ENCODE peak calls at places on chromosomes 3 and 15, in eight cellular contexts. E is neuronal stem cell, B is GM23338, H is neural progenitor cell, L is mesendoderm, J is adrenal gland, Z is DND-41, U is GM23248. D is an unnamed sample. For H3K27me3, the result is how much of the 10 kb centered on the place peaks cover.

GRCh38 chr3:119181765-119182164 is 8.4 kb downstream of the UPK1B start:
- DNase-seq in B (peak), U (peak), L (peak), J (no peak), Z (no peak), H (no peak), E (no peak), D (no peak)

GRCh38 chr3:141330718-141331369 is 37.5 kb upstream of the ZBTB38 start:
- DNase-seq in J (no peak), E (no peak), U (peak), B (no peak), L (no peak), H (no peak), Z (no peak), D (no peak)

GRCh38 chr3:194879991-194880939 is 194.6 kb downstream of the FAM43A start:
- DNase-seq in E (no peak), J (no peak), L (no peak), H (no peak), B (no peak), Z (peak), U (peak), D (no peak)

GRCh38 chr15:48596841-48597240 is 48.7 kb downstream of the FBN1 start:
- DNase-seq in U (no peak), L (no peak), B (no peak), E (no peak), H (no peak), Z (no peak), J (no peak), D (no peak)

GRCh38 chr3:189457201-189457607 is 174.0 kb upstream of the TP63 start:
- DNase-seq in B (no peak), E (no peak), H (no peak), J (no peak), U (peak), Z (no peak), L (no peak), D (no peak)

GRCh38 chr3:63051920-63052319 is 176.7 kb upstream of the CADPS start:
- DNase-seq in Z (no peak), E (peak), H (peak), J (no peak), L (peak), U (peak), B (peak), D (no peak)

GRCh38 chr3:112814256-112814655 is 32.4 kb downstream of the CD200R1L start:
- DNase-seq in U (peak), Z (no peak), L (peak), E (no peak), J (no peak), H (peak), B (peak), D (no peak)

GRCh38 chr15:68150186-68150585 is 54.9 kb downstream of the CALML4 start:
- DNase-seq in B (no peak), J (no peak), H (no peak), U (no peak), Z (no peak), L (no peak), E (no peak), D (no peak)

GRCh38 chr3:32398531-32398930 is 6.9 kb downstream of the CMTM7 start:
- DNase-seq in Z (no peak), U (no peak), B (no peak), H (no peak), J (no peak), L (no peak), E (no peak), D (no peak)

GRCh38 chr15:35876762-35877161 is 330.8 kb upstream of the DPH6 start:
- DNase-seq in L (no peak), U (no peak), J (no peak), B (no peak), H (no peak), Z (no peak), E (no peak), D (no peak)

GRCh38 chr3:37864904-37865303 is 3.2 kb downstream of the CTDSPL start:
- DNase-seq in Z (no peak), E (no peak), J (no peak), L (no peak), H (no peak), U (no peak), B (no peak), D (no peak)

GRCh38 chr3:63492464-63492863 is 160.0 kb upstream of the SNTN start:
- DNase-seq in J (no peak), Z (no peak), H (peak), L (peak), B (no peak), E (no peak), U (no peak), D (no peak)

GRCh38 chr3:187368251-187368733 is at the start of gene RTP4:
- DNase-seq in B (no peak), Z (peak), L (no peak), E (no peak), J (no peak), H (no peak), U (peak), D (no peak)

GRCh38 chr3:188507244-188507720 is 353.3 kb downstream of the LPP start:
- DNase-seq in H (no peak), E (no peak), U (peak), B (peak), J (no peak), Z (no peak), L (peak), D (no peak)

GRCh38 chr3:23396746-23397145 is 193.6 kb downstream of the UBE2E2 start:
- DNase-seq in H (no peak), B (no peak), U (no peak), L (no peak), E (no peak), J (no peak), Z (no peak), D (no peak)

GRCh38 chr15:52466134-52466701 is 62.5 kb downstream of the MYO5A start:
- DNase-seq in L (peak), Z (peak), B (peak), H (peak), J (no peak), U (peak), E (no peak), D (no peak)

GRCh38 chr3:197874064-197874463 is 75.9 kb upstream of the RPL35A start:
- DNase-seq in U (peak), B (no peak), J (no peak), Z (no peak), L (no peak), E (no peak), H (no peak), D (no peak)

GRCh38 chr3:11452988-11453847 is 181.0 kb downstream of the ATG7 start:
- DNase-seq in L (peak), H (peak), Z (no peak), B (no peak), U (peak), E (no peak), J (no peak), D (no peak)

GRCh38 chr15:100880139-100880896 is 687 bp downstream of the ALDH1A3 start:
- DNase-seq in U (peak), H (peak), Z (no peak), E (no peak), J (no peak), L (peak), B (peak), D (no peak)

GRCh38 chr3:62100233-62100989 is 272.9 kb downstream of the FEZF2 start:
- DNase-seq in B (no peak), Z (no peak), E (no peak), J (no peak), L (no peak), H (no peak), U (no peak), D (no peak)

GRCh38 chr3:159884661-159885402 is 103.8 kb upstream of the IL12A start:
- DNase-seq in U (peak), H (peak), Z (no peak), E (no peak), L (peak), B (peak), J (no peak), D (no peak)

GRCh38 chr3:146679191-146679590 is 74.0 kb upstream of the PLSCR5 start:
- DNase-seq in H (no peak), Z (no peak), L (no peak), B (no peak), U (no peak), E (no peak), J (no peak), D (no peak)

GRCh38 chr15:67335534-67336222 is 81.1 kb downstream of the IQCH start:
- DNase-seq in Z (no peak), U (no peak), L (no peak), J (no peak), B (no peak), H (no peak), E (no peak), D (no peak)

GRCh38 chr3:34106879-34107278 is 308.4 kb downstream of the PDCD6IP start:
- DNase-seq in J (no peak), L (peak), B (peak), E (peak), U (peak), Z (peak), H (peak), D (no peak)

GRCh38 chr15:88108991-88109390 is 147.5 kb downstream of the NTRK3 start:
- DNase-seq in H (no peak), E (no peak), B (no peak), J (no peak), U (no peak), Z (no peak), L (no peak), D (no peak)

GRCh38 chr3:168216851-168217250 is 121.1 kb upstream of the GOLIM4 start:
- DNase-seq in J (no peak), U (no peak), Z (no peak), B (no peak), E (no peak), L (peak), H (no peak), D (no peak)

GRCh38 chr3:126424751-126425150 is 30.0 kb downstream of the CFAP100 start:
- DNase-seq in H (no peak), J (no peak), E (no peak), U (no peak), L (no peak), Z (no peak), B (no peak), D (no peak)

GRCh38 chr3:65439641-65440040 is 599.1 kb downstream of the MAGI1 start:
- DNase-seq in E (peak), U (peak), L (peak), B (peak), J (peak), Z (peak), H (peak), D (no peak)

GRCh38 chr3:174162550-174162949 is 696.6 kb upstream of the NAALADL2 start:
- DNase-seq in U (peak), E (no peak), L (no peak), J (no peak), H (no peak), Z (no peak), B (no peak), D (no peak)

GRCh38 chr15:36775209-36775608 is 195.8 kb downstream of the CDIN1 start:
- DNase-seq in Z (no peak), B (no peak), L (no peak), H (no peak), J (no peak), E (no peak), U (no peak), D (no peak)

GRCh38 chr3:165697910-165698309 is 139.3 kb downstream of the BCHE start:
- DNase-seq in J (no peak), H (no peak), U (no peak), B (no peak), E (no peak), L (no peak), Z (no peak), D (no peak)

GRCh38 chr3:57556459-57557087 is 499 bp downstream of the PDE12 start:
- DNase-seq in E (no peak), Z (peak), L (no peak), J (peak), U (peak), H (no peak), B (no peak), D (peak)

GRCh38 chr3:10137178-10137577 is 4.4 kb upstream of the VHL start:
- DNase-seq in U (no peak), J (no peak), H (no peak), E (no peak), L (no peak), B (no peak), Z (no peak), D (no peak)

GRCh38 chr3:190070623-190071347 is 49.9 kb downstream of the P3H2 start:
- DNase-seq in U (no peak), E (no peak), Z (no peak), H (no peak), J (no peak), B (no peak), L (peak), D (no peak)

GRCh38 chr15:20352241-20353200 is 189.1 kb downstream of the GOLGA6L6 start:
- DNase-seq in H (no peak), B (no peak), J (no peak), U (no peak), Z (peak), L (no peak), E (no peak), D (no peak)

GRCh38 chr3:8600457-8600856 is 44.1 kb downstream of the SSUH2 start:
- DNase-seq in U (no peak), J (no peak), L (no peak), Z (no peak), E (no peak), H (no peak), B (no peak), D (no peak)

GRCh38 chr3:127325630-127325961 is 37.8 kb upstream of the PRR20G start:
- DNase-seq in Z (no peak), J (no peak), U (peak), B (no peak), H (no peak), L (no peak), E (no peak), D (no peak)

GRCh38 chr3:18100126-18100525 is 325.0 kb downstream of the SATB1 start:
- DNase-seq in Z (no peak), J (no peak), E (no peak), B (no peak), H (no peak), U (peak), L (no peak), D (no peak)

GRCh38 chr15:57090460-57090859 is 172.0 kb downstream of the TCF12 start:
- DNase-seq in B (no peak), U (no peak), E (no peak), H (no peak), L (no peak), Z (no peak), J (no peak), D (no peak)

GRCh38 chr15:90013503-90013937 is 12.4 kb downstream of the ZNF710 start:
- DNase-seq in U (no peak), L (no peak), Z (peak), B (no peak), H (no peak), E (no peak), J (no peak), D (no peak)
- H3K27ac ChIP-seq in U (no peak), L (no peak), Z (no peak), B (no peak), H (no peak), E (no peak), J (no peak), D (no peak)

DNA sequence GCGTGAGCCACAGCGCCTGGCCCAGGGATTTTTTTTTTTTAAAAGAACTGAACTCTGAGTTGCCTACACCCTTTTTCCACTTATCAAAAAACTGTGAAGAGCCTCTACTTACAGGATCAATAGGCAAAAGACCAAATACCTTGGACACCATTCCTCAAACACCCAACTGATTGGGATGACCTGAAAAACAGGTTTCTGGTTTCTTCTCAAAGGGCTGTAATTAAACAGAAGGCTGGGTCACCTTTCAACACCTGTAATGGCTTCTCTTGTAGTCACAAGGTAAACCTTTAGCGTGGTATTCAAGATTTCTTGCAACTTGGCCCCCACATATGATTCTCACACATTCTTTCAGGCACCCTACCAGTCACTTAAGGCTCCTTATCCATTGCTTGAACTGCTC is 38.4 kb upstream of the PLXND1 start:
- DNase-seq in H (no peak), L (no peak), J (no peak), E (no peak), U (no peak), B (peak), Z (no peak), D (no peak)
- H3K27me3 ChIP-seq in H (under half), L (under half), J (under half), E (under half), U (under half), B (under half), Z (under half), D (under half)

DNA sequence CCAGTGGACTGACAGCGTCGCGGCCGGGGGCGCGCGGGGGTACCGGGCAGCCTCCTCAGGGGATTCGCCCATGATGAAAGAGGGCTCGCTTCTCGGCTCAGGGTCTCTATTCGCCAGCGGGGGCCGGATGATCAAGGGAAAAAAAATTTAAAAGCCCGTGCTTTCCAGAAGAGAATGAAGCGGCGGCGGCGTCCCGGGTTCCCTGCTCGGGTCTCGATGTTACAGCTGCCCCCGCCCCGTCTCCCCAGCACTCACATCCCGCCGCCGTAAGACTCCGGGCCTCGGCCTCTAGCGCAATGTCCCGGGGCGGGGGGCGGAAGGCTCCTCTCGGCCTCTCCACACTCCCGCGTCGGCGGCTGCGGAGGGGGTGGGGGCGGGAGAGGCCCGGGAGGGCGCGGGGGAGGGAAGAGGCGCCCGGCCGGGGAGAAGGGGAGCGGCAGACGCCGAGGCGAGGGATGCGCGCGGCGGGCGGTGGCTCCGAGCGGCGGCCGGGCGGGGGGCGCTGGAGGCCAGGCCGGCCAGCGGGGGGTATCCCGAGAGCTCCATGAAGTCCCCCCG is 4.4 kb downstream of the PTH1R start:
- DNase-seq in Z (no peak), U (peak), J (no peak), H (peak), L (peak), B (peak), E (no peak), D (no peak)
- H3K4me3 ChIP-seq in Z (no peak), U (peak), J (no peak), H (peak), L (peak), B (peak), E (peak), D (peak)

DNA sequence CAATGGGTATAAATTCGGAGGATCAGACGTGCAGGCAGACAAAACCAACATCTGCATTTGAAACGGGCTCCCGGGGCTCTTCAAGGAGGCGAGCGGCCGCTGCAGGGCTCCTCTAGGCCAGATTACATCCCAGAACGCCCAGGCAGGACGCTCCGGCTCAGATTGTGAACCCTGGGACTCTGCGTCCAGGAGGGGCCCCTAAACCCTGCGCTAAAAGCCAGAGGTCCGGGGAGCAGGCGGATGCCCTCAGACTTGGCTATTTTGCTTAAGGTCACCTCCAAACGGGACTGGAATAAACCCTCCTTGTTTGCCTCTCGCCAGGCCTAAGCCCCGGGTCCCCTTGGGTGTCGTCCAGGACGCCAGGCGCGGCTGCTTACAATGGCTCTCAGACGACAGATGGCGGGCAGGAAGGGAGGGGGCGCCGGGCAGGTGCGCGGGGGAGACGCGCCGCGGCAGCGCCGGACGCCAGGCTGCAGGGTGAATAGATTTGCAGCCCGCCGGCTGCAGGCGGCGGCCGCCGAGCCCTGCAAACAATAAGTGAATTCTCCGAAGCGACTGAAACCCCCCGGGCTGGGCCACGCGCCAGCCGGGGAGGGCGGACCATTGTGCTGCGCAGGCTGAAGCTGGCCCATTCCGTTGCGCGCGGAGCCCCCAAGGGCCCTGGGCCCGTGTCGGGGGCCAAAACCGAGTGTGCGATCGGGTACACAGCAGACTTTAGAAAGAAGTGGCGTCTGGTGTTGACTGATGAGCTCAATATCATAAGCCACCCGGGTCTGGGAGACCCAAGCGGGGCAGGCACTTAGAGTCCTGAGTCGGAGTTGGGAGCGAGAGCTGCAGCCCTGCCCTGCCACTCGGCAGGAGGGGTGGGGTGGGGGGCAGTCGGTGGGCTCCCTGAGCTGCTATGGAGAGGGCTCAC is 32.3 kb upstream of the AMOTL2 start:
- DNase-seq in J (no peak), B (peak), E (peak), U (peak), H (peak), Z (no peak), L (peak), D (no peak)
- H3K27ac ChIP-seq in J (no peak), B (no peak), E (no peak), U (no peak), H (peak), Z (no peak), L (peak), D (no peak)

DNA sequence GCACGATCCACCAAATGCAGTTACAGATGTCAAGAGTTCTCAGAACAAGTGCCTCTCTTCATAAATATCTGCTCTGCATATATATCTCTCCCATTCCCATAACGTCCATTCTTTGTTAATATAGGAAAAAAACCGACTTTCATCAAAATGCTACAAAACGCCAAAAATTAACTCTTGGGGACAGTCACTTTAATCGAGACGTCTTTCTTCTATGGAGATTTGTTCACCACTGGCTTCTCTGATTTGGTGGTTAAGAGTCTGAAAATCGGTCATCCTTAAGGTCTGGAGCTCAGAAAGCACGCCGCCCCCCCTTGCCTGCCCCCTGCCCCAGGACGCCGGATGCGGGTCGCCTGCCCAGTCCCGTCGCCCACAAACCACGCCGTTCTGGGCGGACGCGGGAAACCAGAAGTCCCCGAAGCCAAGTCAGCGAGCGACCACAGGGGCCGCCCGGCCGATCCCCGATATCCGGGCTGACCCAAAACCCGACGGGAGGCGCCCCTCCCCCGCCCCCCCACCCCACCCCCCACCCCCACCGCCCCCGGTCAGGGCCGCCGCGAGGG is 252.7 kb downstream of the TJP1 start:
- DNase-seq in L (peak), J (no peak), Z (no peak), E (peak), B (peak), H (peak), U (no peak), D (no peak)
- H3K27me3 ChIP-seq in L (under half), J (under half), Z (under half), E (under half), B (under half), H (half or more), U (half or more), D (under half)

GRCh38 chr15:58471341-58471740 is 39.5 kb downstream of the LIPC start:
- DNase-seq in H (no peak), Z (no peak), U (no peak), J (no peak), L (peak), B (no peak), E (no peak), D (no peak)
- H3K4me3 ChIP-seq in H (no peak), Z (no peak), U (no peak), J (no peak), L (no peak), B (no peak), E (no peak), D (no peak)

D was measured in CD8-positive, alpha-beta T cell.